ENCODE peak calls at places on chromosome 7, in eight cellular contexts. One of them, this sample, is unnamed.

GRCh38 chr7:75946207-75946855 is 31.4 kb downstream of the POR start:
- DNase-seq in right atrium auricular region: no peak
- DNase-seq in GM12864: no peak
- DNase-seq in fibroblast of mammary gland: no peak
- DNase-seq in heart right ventricle: no peak
- DNase-seq in pancreas: no peak
- DNase-seq in heart left ventricle: no peak
- DNase-seq in Panc1: no peak
- DNase-seq in this sample: no peak

GRCh38 chr7:91632234-91632947 is 248.1 kb downstream of the MTERF1 start:
- DNase-seq in GM12864: no peak
- DNase-seq in pancreas: no peak
- DNase-seq in fibroblast of mammary gland: no peak
- DNase-seq in Panc1: no peak
- DNase-seq in heart right ventricle: no peak
- DNase-seq in heart left ventricle: no peak
- DNase-seq in right atrium auricular region: no peak
- DNase-seq in this sample: no peak

GRCh38 chr7:39272111-39272510 is 294.1 kb upstream of the YAE1 start:
- DNase-seq in heart right ventricle: no peak
- DNase-seq in right atrium auricular region: no peak
- DNase-seq in heart left ventricle: no peak
- DNase-seq in pancreas: no peak
- DNase-seq in GM12864: no peak
- DNase-seq in fibroblast of mammary gland: no peak
- DNase-seq in Panc1: no peak
- DNase-seq in this sample: no peak

GRCh38 chr7:18997477-18998130 is 119.8 kb downstream of the TWIST1 start:
- DNase-seq in Panc1: no peak
- DNase-seq in heart right ventricle: no peak
- DNase-seq in GM12864: no peak
- DNase-seq in pancreas: no peak
- DNase-seq in fibroblast of mammary gland: no peak
- DNase-seq in right atrium auricular region: no peak
- DNase-seq in heart left ventricle: no peak
- DNase-seq in this sample: no peak

GRCh38 chr7:41053830-41054229 is 649.1 kb downstream of the INHBA start:
- DNase-seq in pancreas: no peak
- DNase-seq in GM12864: no peak
- DNase-seq in Panc1: no peak
- DNase-seq in right atrium auricular region: no peak
- DNase-seq in heart left ventricle: no peak
- DNase-seq in heart right ventricle: no peak
- DNase-seq in fibroblast of mammary gland: peak; percentile 47
- DNase-seq in this sample: no peak

GRCh38 chr7:151125459-151125834 is 39.2 kb downstream of the AGAP3 start:
- DNase-seq in right atrium auricular region: no peak
- DNase-seq in heart left ventricle: peak; percentile 56
- DNase-seq in fibroblast of mammary gland: no peak
- DNase-seq in GM12864: no peak
- DNase-seq in heart right ventricle: peak; percentile 66
- DNase-seq in pancreas: no peak
- DNase-seq in Panc1: no peak
- DNase-seq in this sample: no peak

GRCh38 chr7:14275346-14275745 is 285.9 kb upstream of the ETV1 start:
- DNase-seq in right atrium auricular region: no peak
- DNase-seq in fibroblast of mammary gland: peak; percentile 5
- DNase-seq in GM12864: no peak
- DNase-seq in pancreas: no peak
- DNase-seq in Panc1: no peak
- DNase-seq in heart left ventricle: no peak
- DNase-seq in heart right ventricle: no peak
- DNase-seq in this sample: no peak

GRCh38 chr7:114414151-114415053 is at the start of gene FOXP2:
- DNase-seq in heart right ventricle: no peak
- DNase-seq in Panc1: no peak
- DNase-seq in pancreas: no peak
- DNase-seq in heart left ventricle: no peak
- DNase-seq in right atrium auricular region: no peak
- DNase-seq in GM12864: no peak
- DNase-seq in fibroblast of mammary gland: peak; percentile 44
- DNase-seq in this sample: no peak

GRCh38 chr7:154832557-154833138 is 170.3 kb downstream of the PAXIP1 start:
- DNase-seq in Panc1: no peak
- DNase-seq in fibroblast of mammary gland: no peak
- DNase-seq in pancreas: no peak
- DNase-seq in heart right ventricle: no peak
- DNase-seq in heart left ventricle: no peak
- DNase-seq in GM12864: no peak
- DNase-seq in right atrium auricular region: no peak
- DNase-seq in this sample: no peak

DNA sequence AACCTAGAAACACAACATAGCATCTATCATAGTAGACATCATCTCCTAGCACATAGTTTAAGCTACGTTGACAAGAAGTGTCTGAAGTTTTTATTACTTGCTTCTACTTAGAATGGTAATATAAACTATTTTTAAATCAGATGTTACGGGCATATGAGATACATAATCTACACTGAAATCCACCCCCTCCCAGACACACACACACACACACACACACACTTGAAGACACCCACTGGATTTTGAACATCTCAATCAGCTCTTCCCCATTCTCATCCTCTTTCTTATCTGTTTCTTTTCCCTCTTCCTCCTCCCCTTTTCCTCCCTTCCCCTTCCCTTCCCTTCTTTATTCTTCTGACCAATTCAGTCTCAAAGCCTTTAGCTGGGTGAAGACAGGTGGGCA is 175.9 kb downstream of the PAXIP1 start:
- DNase-seq in right atrium auricular region: no peak
- DNase-seq in pancreas: no peak
- DNase-seq in GM12864: no peak
- DNase-seq in heart left ventricle: no peak
- DNase-seq in heart right ventricle: no peak
- DNase-seq in fibroblast of mammary gland: no peak
- DNase-seq in Panc1: no peak
- DNase-seq in this sample: no peak
- TF ChIP-seq CTCF in right atrium auricular region: no peak
- TF ChIP-seq CTCF in pancreas: no peak
- TF ChIP-seq CTCF in GM12864: no peak
- TF ChIP-seq CTCF in heart left ventricle: no peak
- TF ChIP-seq CTCF in heart right ventricle: no peak
- TF ChIP-seq CTCF in fibroblast of mammary gland: no peak
- TF ChIP-seq CTCF in Panc1: no peak
- TF ChIP-seq CTCF in this sample: no peak

GRCh38 chr7:99141334-99141733 is 2.6 kb downstream of the SMURF1 start:
- DNase-seq in Panc1: no peak
- DNase-seq in heart left ventricle: no peak
- DNase-seq in right atrium auricular region: no peak
- DNase-seq in fibroblast of mammary gland: no peak
- DNase-seq in heart right ventricle: no peak
- DNase-seq in pancreas: no peak
- DNase-seq in GM12864: no peak
- DNase-seq in this sample: no peak
- H3K4me3 ChIP-seq in Panc1: peak overlapping the region; percentile 72
- H3K4me3 ChIP-seq in heart left ventricle: peak overlapping the region; percentile 99
- H3K4me3 ChIP-seq in right atrium auricular region: peak overlapping the region; percentile 77
- H3K4me3 ChIP-seq in fibroblast of mammary gland: peak overlapping the region; percentile 66
- H3K4me3 ChIP-seq in heart right ventricle: no peak overlapping the region
- H3K4me3 ChIP-seq in pancreas: peak overlapping the region; percentile 88
- H3K4me3 ChIP-seq in GM12864: no peak overlapping the region
- H3K4me3 ChIP-seq in this sample: peak overlapping the region; percentile 57

DNA sequence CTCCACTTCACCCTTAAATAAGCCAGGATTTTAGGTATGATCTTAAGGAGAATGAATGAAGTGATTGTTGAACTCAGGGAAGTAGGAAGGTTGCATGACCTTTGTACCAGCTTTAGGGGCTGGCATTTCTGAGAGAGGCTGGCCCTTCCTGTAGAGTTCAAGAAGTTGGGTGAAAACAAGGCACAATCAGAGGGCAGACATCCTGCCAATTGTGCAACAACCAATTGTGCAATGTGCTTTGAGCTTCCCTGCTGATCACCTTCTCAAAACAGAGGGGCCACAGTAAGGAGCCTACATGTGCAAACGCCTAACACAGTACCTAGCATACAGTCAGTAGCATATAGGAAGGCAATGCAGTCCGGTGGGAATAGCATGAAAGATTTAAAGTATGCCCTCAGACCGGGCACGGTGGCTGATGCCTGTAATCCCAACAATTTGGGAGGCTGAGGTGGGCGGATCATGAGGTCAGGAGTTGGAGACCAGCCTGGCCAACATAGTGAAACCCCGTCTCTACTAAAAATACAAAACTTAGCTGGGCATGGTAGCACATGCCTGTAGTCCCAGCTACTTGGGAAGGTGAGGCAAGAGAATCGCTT is 5.4 kb downstream of the CPVL start:
- DNase-seq in Panc1: no peak
- DNase-seq in fibroblast of mammary gland: peak; percentile 10
- DNase-seq in heart left ventricle: no peak
- DNase-seq in GM12864: no peak
- DNase-seq in right atrium auricular region: no peak
- DNase-seq in pancreas: no peak
- DNase-seq in heart right ventricle: no peak
- DNase-seq in this sample: no peak
- TF ChIP-seq CTCF in Panc1: no peak
- TF ChIP-seq CTCF in fibroblast of mammary gland: no peak
- TF ChIP-seq CTCF in heart left ventricle: no peak
- TF ChIP-seq CTCF in GM12864: no peak
- TF ChIP-seq CTCF in right atrium auricular region: no peak
- TF ChIP-seq CTCF in pancreas: no peak
- TF ChIP-seq CTCF in heart right ventricle: no peak
- TF ChIP-seq CTCF in this sample: no peak

GRCh38 chr7:81361769-81362168 is 408.1 kb downstream of the HGF start:
- DNase-seq in GM12864: no peak
- DNase-seq in pancreas: no peak
- DNase-seq in heart right ventricle: no peak
- DNase-seq in Panc1: no peak
- DNase-seq in right atrium auricular region: no peak
- DNase-seq in fibroblast of mammary gland: no peak
- DNase-seq in heart left ventricle: no peak
- DNase-seq in this sample: no peak
- H3K4me3 ChIP-seq in GM12864: no peak overlapping the region
- H3K4me3 ChIP-seq in pancreas: no peak overlapping the region
- H3K4me3 ChIP-seq in heart right ventricle: no peak overlapping the region
- H3K4me3 ChIP-seq in Panc1: no peak overlapping the region
- H3K4me3 ChIP-seq in right atrium auricular region: no peak overlapping the region
- H3K4me3 ChIP-seq in fibroblast of mammary gland: no peak overlapping the region
- H3K4me3 ChIP-seq in heart left ventricle: no peak overlapping the region
- H3K4me3 ChIP-seq in this sample: no peak overlapping the region

GRCh38 chr7:102069913-102070629 is 216.6 kb upstream of the SH2B2 start:
- DNase-seq in pancreas: no peak
- DNase-seq in right atrium auricular region: peak; percentile 9
- DNase-seq in GM12864: no peak
- DNase-seq in heart left ventricle: no peak
- DNase-seq in Panc1: no peak
- DNase-seq in fibroblast of mammary gland: no peak
- DNase-seq in heart right ventricle: no peak
- DNase-seq in this sample: no peak
- TF ChIP-seq CTCF in pancreas: no peak
- TF ChIP-seq CTCF in right atrium auricular region: no peak
- TF ChIP-seq CTCF in GM12864: no peak
- TF ChIP-seq CTCF in heart left ventricle: no peak
- TF ChIP-seq CTCF in Panc1: no peak
- TF ChIP-seq CTCF in fibroblast of mammary gland: no peak
- TF ChIP-seq CTCF in heart right ventricle: no peak
- TF ChIP-seq CTCF in this sample: peak; percentile 4

This sample was measured in HFF-Myc.